ENCODE peak calls at places on chromosome 22, in six cellular contexts. H, F, Q, J, C and R are unnamed samples.

GRCh38 chr22:50406416-50407170 is 63.5 kb downstream of the PPP6R2 start:
- DNase-seq in H (no peak), F (no peak), Q (no peak), J (no peak), C (no peak), R (no peak)

GRCh38 chr22:32964411-32965057 is 93.6 kb downstream of the SYN3 start:
- DNase-seq in H (no peak), F (no peak), Q (no peak), J (no peak), C (no peak), R (no peak)

GRCh38 chr22:25100972-25101371 is 98.7 kb upstream of the CRYBB3 start:
- DNase-seq in H (no peak), F (no peak), Q (no peak), J (no peak), C (no peak), R (no peak)

GRCh38 chr22:22404598-22405284 is 103.8 kb downstream of the ZNF280B start:
- DNase-seq in H (no peak), F (no peak), Q (no peak), J (no peak), C (peak; percentile 55), R (no peak)

GRCh38 chr22:30829901-30830550 is 135.4 kb downstream of the OSBP2 start:
- DNase-seq in H (peak; percentile 96), F (no peak), Q (peak; percentile 85), J (no peak), C (no peak), R (peak; percentile 4)

GRCh38 chr22:20490941-20491307 is 4.7 kb downstream of the KLHL22 start:
- DNase-seq in H (no peak), F (no peak), Q (no peak), J (no peak), C (no peak), R (no peak)

GRCh38 chr22:21641417-21641794 is 696 bp upstream of the SDF2L1 start:
- DNase-seq in H (no peak), F (peak; percentile 56), Q (peak; percentile 64), J (peak; percentile 67), C (no peak), R (peak; percentile 52)

GRCh38 chr22:43377486-43377995 is 34.3 kb upstream of the MPPED1 start:
- DNase-seq in H (peak; percentile 72), F (no peak), Q (no peak), J (no peak), C (no peak), R (no peak)

GRCh38 chr22:19201858-19202798 is 23.6 kb upstream of the SLC25A1 start:
- DNase-seq in H (no peak), F (no peak), Q (no peak), J (no peak), C (no peak), R (no peak)

GRCh38 chr22:50218996-50219727 is 18.4 kb downstream of the SELENOO start:
- DNase-seq in H (peak; percentile 51), F (peak; percentile 88), Q (no peak), J (no peak), C (peak; percentile 89), R (no peak)

GRCh38 chr22:44399906-44400762 is 87.4 kb upstream of the SHISAL1 start:
- DNase-seq in H (no peak), F (no peak), Q (no peak), J (peak; percentile 8), C (no peak), R (no peak)

GRCh38 chr22:36546932-36547331 is 18.0 kb upstream of the EIF3D start:
- DNase-seq in H (peak; percentile 86), F (no peak), Q (peak; percentile 71), J (no peak), C (no peak), R (no peak)

GRCh38 chr22:40024201-40025061 is 29.7 kb downstream of the FAM83F start:
- DNase-seq in H (peak; percentile 27), F (peak; percentile 69), Q (peak; percentile 75), J (no peak), C (peak; percentile 82), R (peak; percentile 88)

GRCh38 chr22:37027556-37027955 is 8.0 kb downstream of the MPST start:
- DNase-seq in H (no peak), F (no peak), Q (no peak), J (no peak), C (no peak), R (no peak)

GRCh38 chr22:49018601-49019000 is 809.1 kb downstream of the BRD1 start:
- DNase-seq in H (no peak), F (no peak), Q (no peak), J (no peak), C (peak; percentile 17), R (no peak)

GRCh38 chr22:38718414-38718813 is 12.7 kb downstream of the GTPBP1 start:
- DNase-seq in H (peak; percentile 66), F (peak; percentile 70), Q (peak; percentile 84), J (no peak), C (no peak), R (no peak)
- TF ChIP-seq CTCF in H (peak; percentile 50), F (no peak), Q (no peak), J (peak; percentile 16), C (peak; percentile 51), R (no peak)

DNA sequence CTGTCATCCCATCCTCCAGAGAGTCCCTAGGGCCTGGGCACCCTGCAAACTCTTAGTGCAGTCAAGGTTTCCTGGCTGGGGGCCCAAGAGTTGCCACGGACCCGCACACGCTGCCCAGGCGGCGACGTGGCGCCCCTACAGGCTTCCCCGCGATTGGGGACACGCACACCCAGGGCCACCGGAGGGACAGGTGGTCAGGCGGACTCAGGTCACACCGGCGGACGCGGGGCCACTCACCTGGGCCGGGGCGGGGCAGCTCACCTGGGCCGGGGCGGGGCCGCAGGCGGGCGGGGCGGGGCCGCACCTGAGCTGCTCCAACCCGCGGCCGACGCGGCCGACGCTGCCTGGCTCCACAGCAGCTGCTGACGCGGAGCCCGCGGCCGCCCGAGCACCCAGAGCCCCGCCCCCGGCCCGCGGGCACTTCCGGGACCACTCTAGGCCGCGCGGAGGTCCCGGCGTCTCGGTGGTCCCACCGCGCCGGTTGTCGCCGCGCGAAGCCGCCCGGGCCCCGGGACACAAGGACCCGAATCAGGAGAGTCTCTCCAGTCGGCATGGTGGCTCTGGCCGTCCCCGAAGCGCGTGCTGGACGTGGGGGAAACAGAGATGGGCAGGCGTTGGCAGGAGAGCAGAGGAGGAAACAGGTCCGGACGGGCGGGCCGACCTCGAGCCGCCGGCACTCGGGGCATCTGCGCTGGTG is at the start of gene ZNF70:
- DNase-seq in H (peak; percentile 57), F (peak; percentile 85), Q (peak; percentile 59), J (peak; percentile 73), C (peak; percentile 95), R (peak; percentile 96)
- TF ChIP-seq CTCF in H (no peak), F (no peak), Q (peak; percentile 10), J (peak; percentile 33), C (no peak), R (no peak)

GRCh38 chr22:38705235-38706100 is at the start of gene GTPBP1:
- DNase-seq in H (peak; percentile 100), F (peak; percentile 99), Q (peak; percentile 96), J (peak; percentile 99), C (peak; percentile 98), R (peak; percentile 98)
- TF ChIP-seq CTCF in H (no peak), F (no peak), Q (no peak), J (no peak), C (peak; percentile 12), R (no peak)

GRCh38 chr22:38863531-38864131 is 8.4 kb downstream of the CBX6 start:
- DNase-seq in H (no peak), F (no peak), Q (no peak), J (peak; percentile 36), C (no peak), R (no peak)

GRCh38 chr22:38861170-38861874 is 10.7 kb downstream of the CBX6 start:
- DNase-seq in H (no peak), F (no peak), Q (no peak), J (peak; percentile 9), C (no peak), R (no peak)

GRCh38 chr22:38862375-38863329 is 9.4 kb downstream of the CBX6 start:
- DNase-seq in H (no peak), F (no peak), Q (no peak), J (peak; percentile 43), C (no peak), R (no peak)

GRCh38 chr22:38860291-38861169 is 11.5 kb downstream of the CBX6 start:
- DNase-seq in H (no peak), F (no peak), Q (no peak), J (peak; percentile 44), C (no peak), R (no peak)

DNA sequence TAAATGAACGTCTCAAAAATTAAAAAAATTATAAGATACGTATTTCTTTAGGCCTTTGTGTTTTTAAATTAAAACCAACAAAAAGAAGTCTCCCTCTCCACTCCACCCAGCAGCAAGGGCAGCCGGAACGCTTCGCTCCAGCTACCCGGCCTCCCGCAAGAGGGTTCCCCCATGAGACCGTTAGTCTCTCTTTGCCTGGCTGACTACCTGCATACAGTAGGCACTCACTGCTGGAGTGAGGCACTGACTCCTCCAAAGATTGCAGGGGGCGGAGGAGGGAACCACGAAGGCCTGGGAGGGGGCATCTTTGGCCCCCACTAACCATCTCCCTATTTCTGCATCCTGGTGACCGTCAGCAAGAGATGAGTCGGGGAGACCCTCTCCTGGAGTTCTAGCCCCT is 10.1 kb downstream of the CBX6 start:
- DNase-seq in H (no peak), F (no peak), Q (no peak), J (peak; percentile 31), C (no peak), R (no peak)
- TF ChIP-seq CTCF in H (no peak), F (no peak), Q (no peak), J (no peak), C (no peak), R (no peak)

GRCh38 chr22:46681010-46681409 is 57.0 kb downstream of the CERK start:
- DNase-seq in H (no peak), F (no peak), Q (peak; percentile 36), J (no peak), C (peak; percentile 41), R (peak; percentile 76)
- TF ChIP-seq CTCF in H (no peak), F (no peak), Q (no peak), J (peak; percentile 55), C (peak; percentile 20), R (peak; percentile 44)

DNA sequence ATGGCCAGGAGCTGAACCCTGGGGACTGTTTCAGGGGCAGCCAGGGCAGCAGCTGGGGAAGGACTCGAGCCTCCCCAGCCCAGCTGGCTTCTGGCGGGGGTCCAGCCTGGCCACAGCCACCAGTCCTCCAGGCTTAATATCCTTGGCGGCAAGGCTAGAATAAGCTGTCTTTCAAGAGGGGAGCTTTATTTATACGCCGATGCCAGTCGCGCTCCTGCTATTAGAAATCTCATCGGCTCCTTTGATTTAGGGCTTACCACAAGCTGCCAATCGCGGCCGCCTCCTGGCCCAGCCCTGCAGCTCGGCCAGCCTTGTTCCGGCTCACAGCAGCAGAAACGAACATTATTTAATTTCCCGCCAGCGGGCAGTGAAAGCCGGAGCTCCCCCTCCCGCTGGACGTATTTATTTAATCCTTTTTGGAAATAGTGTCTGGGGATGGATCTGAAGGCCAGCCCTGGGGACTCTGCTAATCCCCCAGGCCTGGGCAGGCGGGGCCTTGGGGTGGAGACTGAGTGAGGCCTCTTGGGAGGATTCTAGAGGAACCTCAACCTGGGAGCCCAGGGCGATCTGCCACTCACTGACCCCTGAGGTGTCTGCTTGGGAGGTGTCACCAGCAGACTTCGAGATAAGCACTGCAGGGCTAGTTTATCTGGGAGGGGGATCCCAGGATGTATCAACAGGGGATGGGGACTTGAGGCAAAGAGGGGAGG is 363.1 kb downstream of the MN1 start:
- DNase-seq in H (no peak), F (no peak), Q (no peak), J (no peak), C (no peak), R (no peak)
- TF ChIP-seq CTCF in H (no peak), F (no peak), Q (no peak), J (no peak), C (no peak), R (no peak)